ENCODE peak calls at places on chromosomes 1 and 21, in four cellular contexts. One of them, this sample, is unnamed.

GRCh38 chr1:219066631-219067349 is 106.9 kb upstream of the LYPLAL1 start:
- DNase-seq in ELF-1: peak; percentile 6
- DNase-seq in aorta: no peak
- DNase-seq in activated CD4-positive, CD25-positive, alpha-beta regulatory T cell: no peak
- DNase-seq in this sample: no peak

GRCh38 chr21:45971487-45972352 is 9.8 kb upstream of the COL6A1 start:
- DNase-seq in ELF-1: peak; percentile 31
- DNase-seq in aorta: peak; percentile 85
- DNase-seq in activated CD4-positive, CD25-positive, alpha-beta regulatory T cell: no peak
- DNase-seq in this sample: no peak

GRCh38 chr1:230067871-230068814 is 1.1 kb downstream of the GALNT2 start:
- DNase-seq in ELF-1: peak; percentile 64
- DNase-seq in aorta: peak; percentile 82
- DNase-seq in activated CD4-positive, CD25-positive, alpha-beta regulatory T cell: no peak
- DNase-seq in this sample: no peak

GRCh38 chr1:56644941-56645662 is at the start of gene PRKAA2:
- DNase-seq in ELF-1: peak; percentile 48
- DNase-seq in aorta: peak; percentile 85
- DNase-seq in activated CD4-positive, CD25-positive, alpha-beta regulatory T cell: no peak
- DNase-seq in this sample: no peak

GRCh38 chr1:150152772-150153461 is 3.2 kb downstream of the PLEKHO1 start:
- DNase-seq in ELF-1: no peak
- DNase-seq in aorta: no peak
- DNase-seq in activated CD4-positive, CD25-positive, alpha-beta regulatory T cell: no peak
- DNase-seq in this sample: no peak

GRCh38 chr1:116115476-116115875 is 4.3 kb downstream of the MAB21L3 start:
- DNase-seq in ELF-1: no peak
- DNase-seq in aorta: no peak
- DNase-seq in activated CD4-positive, CD25-positive, alpha-beta regulatory T cell: no peak
- DNase-seq in this sample: no peak

GRCh38 chr1:6245086-6245868 is 1.3 kb downstream of the HES3 start:
- DNase-seq in ELF-1: peak; percentile 93
- DNase-seq in aorta: peak; percentile 94
- DNase-seq in activated CD4-positive, CD25-positive, alpha-beta regulatory T cell: peak; percentile 65
- DNase-seq in this sample: peak; percentile 60

GRCh38 chr1:209911746-209912145 is 26.3 kb upstream of the SYT14 start:
- DNase-seq in ELF-1: no peak
- DNase-seq in aorta: no peak
- DNase-seq in activated CD4-positive, CD25-positive, alpha-beta regulatory T cell: no peak
- DNase-seq in this sample: no peak

GRCh38 chr1:205270764-205271163 is 43.0 kb downstream of the TMCC2 start:
- DNase-seq in ELF-1: no peak
- DNase-seq in aorta: no peak
- DNase-seq in activated CD4-positive, CD25-positive, alpha-beta regulatory T cell: no peak
- DNase-seq in this sample: no peak

GRCh38 chr1:67566803-67567202 is 118.2 kb upstream of the GADD45A start:
- DNase-seq in ELF-1: no peak
- DNase-seq in aorta: no peak
- DNase-seq in activated CD4-positive, CD25-positive, alpha-beta regulatory T cell: no peak
- DNase-seq in this sample: no peak

GRCh38 chr1:26570287-26570686 is 40.7 kb downstream of the RPS6KA1 start:
- DNase-seq in ELF-1: no peak
- DNase-seq in aorta: no peak
- DNase-seq in activated CD4-positive, CD25-positive, alpha-beta regulatory T cell: no peak
- DNase-seq in this sample: no peak

GRCh38 chr1:205700865-205701401 is 20.6 kb upstream of the SLC45A3 start:
- DNase-seq in ELF-1: peak; percentile 21
- DNase-seq in aorta: no peak
- DNase-seq in activated CD4-positive, CD25-positive, alpha-beta regulatory T cell: no peak
- DNase-seq in this sample: no peak

GRCh38 chr1:44672254-44672955 is 1.9 kb downstream of the TMEM53 start:
- DNase-seq in ELF-1: peak; percentile 95
- DNase-seq in aorta: no peak
- DNase-seq in activated CD4-positive, CD25-positive, alpha-beta regulatory T cell: no peak
- DNase-seq in this sample: no peak

GRCh38 chr1:89907669-89908293 is 86.9 kb downstream of the LRRC8D start:
- DNase-seq in ELF-1: no peak
- DNase-seq in aorta: no peak
- DNase-seq in activated CD4-positive, CD25-positive, alpha-beta regulatory T cell: no peak
- DNase-seq in this sample: no peak

GRCh38 chr1:203011582-203011981 is 4.4 kb downstream of the TMEM183A start:
- DNase-seq in ELF-1: no peak
- DNase-seq in aorta: no peak
- DNase-seq in activated CD4-positive, CD25-positive, alpha-beta regulatory T cell: no peak
- DNase-seq in this sample: no peak

This sample was measured in stimulated activated CD8-positive, alpha-beta memory T cell treated with anti-CD3 and anti-CD28 coated beads, Interleukin-15, amount 100 ng/mL, for 1 hour.